ENCODE peak calls at places on chromosomes 1 and 21, in five cellular contexts. G, X, R, J and P are unnamed samples.

GRCh38 chr1:91036894-91037829 is 15.3 kb upstream of the ZNF644 start:
- DNase-seq in G (no peak), X (no peak), R (peak; percentile 86), J (no peak), P (no peak)

GRCh38 chr1:12341667-12342066 is 111.8 kb downstream of the VPS13D start:
- DNase-seq in G (no peak), X (no peak), R (no peak), J (no peak), P (no peak)

GRCh38 chr1:30106125-30106524 is 617.3 kb downstream of the MATN1 start:
- DNase-seq in G (no peak), X (no peak), R (peak; percentile 25), J (peak; percentile 43), P (no peak)

GRCh38 chr21:44375281-44375651 is 21.8 kb downstream of the TRPM2 start:
- DNase-seq in G (no peak), X (no peak), R (no peak), J (peak; percentile 26), P (no peak)

GRCh38 chr1:228464487-228464983 is 22.6 kb upstream of the RNF187 start:
- DNase-seq in G (peak; percentile 64), X (no peak), R (no peak), J (peak; percentile 80), P (no peak)

GRCh38 chr1:9119745-9120144 is 9.2 kb downstream of the GPR157 start:
- DNase-seq in G (no peak), X (no peak), R (no peak), J (no peak), P (no peak)

GRCh38 chr1:241627453-241628329 is 12.5 kb downstream of the CHML start:
- DNase-seq in G (no peak), X (no peak), R (peak; percentile 60), J (no peak), P (no peak)

GRCh38 chr1:212860713-212861581 is 2.9 kb downstream of the FLVCR1 start:
- DNase-seq in G (no peak), X (no peak), R (no peak), J (no peak), P (no peak)

GRCh38 chr1:202046748-202047708 is 36.6 kb downstream of the ELF3 start:
- DNase-seq in G (no peak), X (no peak), R (peak; percentile 63), J (no peak), P (no peak)

GRCh38 chr21:45973475-45974072 is 8.0 kb upstream of the COL6A1 start:
- DNase-seq in G (peak; percentile 84), X (peak; percentile 91), R (peak; percentile 49), J (peak; percentile 78), P (no peak)

GRCh38 chr1:22916469-22916817 is 56.2 kb downstream of the LACTBL1 start:
- DNase-seq in G (no peak), X (no peak), R (no peak), J (no peak), P (no peak)

GRCh38 chr1:247367786-247368342 is 36.2 kb upstream of the ZNF496 start:
- DNase-seq in G (no peak), X (no peak), R (no peak), J (no peak), P (no peak)

GRCh38 chr1:16241116-16241763 is 4.3 kb upstream of the CPLANE2 start:
- DNase-seq in G (no peak), X (no peak), R (peak; percentile 16), J (no peak), P (no peak)

GRCh38 chr1:118185083-118185899 is at the start of gene SPAG17:
- DNase-seq in G (peak; percentile 58), X (peak; percentile 82), R (no peak), J (peak; percentile 89), P (no peak)

GRCh38 chr1:7042322-7043231 is 257.3 kb downstream of the CAMTA1 start:
- DNase-seq in G (no peak), X (no peak), R (peak; percentile 12), J (peak; percentile 46), P (no peak)
- TF ChIP-seq CTCF in G (peak; percentile 50), X (no peak), R (peak; percentile 54), J (peak; percentile 52), P (peak; percentile 70)

DNA sequence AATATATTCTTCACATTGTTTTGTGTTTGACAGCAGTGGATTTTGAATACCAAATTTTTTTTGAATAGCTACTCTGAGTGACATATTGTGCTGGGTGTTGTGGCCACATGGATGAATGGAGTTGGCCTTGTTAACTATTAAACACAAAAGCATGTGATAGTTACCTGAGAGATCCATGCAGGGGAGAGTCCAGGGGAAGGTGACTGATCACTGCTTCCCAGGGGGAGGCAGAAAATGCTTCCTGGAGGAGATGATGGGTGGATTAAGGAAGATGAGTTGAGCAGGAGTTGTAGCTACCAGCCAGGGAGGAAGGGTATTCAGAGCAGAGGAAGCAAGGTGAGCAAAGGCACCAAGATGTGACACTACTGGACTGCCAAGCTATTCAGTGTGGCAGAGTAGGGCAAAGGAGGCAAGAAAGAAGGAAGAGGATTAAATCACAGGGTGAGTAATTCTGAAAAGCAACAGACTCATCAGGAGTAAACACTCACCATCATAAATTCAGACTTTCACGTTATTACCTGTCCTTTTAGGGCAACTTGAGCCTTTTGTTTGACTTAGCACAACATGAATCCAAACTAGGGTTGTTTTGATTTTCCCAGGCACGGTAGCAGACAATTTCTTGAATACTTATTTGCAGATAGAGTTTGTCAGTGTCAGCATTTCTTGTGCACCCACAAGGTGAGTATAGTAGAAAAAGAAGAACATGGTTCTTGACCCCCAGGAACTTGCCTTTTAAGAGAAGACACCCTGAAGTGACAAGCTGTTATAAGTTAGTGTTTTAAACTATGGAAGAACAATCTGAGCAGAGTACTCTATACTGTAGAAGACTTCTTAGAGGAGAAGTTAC is 4.2 kb downstream of the CD46 start:
- DNase-seq in G (no peak), X (no peak), R (no peak), J (no peak), P (no peak)
- TF ChIP-seq CTCF in G (no peak), X (no peak), R (no peak), J (no peak), P (no peak)

GRCh38 chr1:239311331-239311730 is 75.0 kb upstream of the CHRM3 start:
- DNase-seq in G (no peak), X (no peak), R (no peak), J (no peak), P (no peak)

GRCh38 chr1:239307886-239308285 is 78.5 kb upstream of the CHRM3 start:
- DNase-seq in G (no peak), X (no peak), R (no peak), J (no peak), P (no peak)

GRCh38 chr1:239303289-239303688 is 83.1 kb upstream of the CHRM3 start:
- DNase-seq in G (no peak), X (no peak), R (no peak), J (no peak), P (no peak)

GRCh38 chr1:239306426-239306825 is 79.9 kb upstream of the CHRM3 start:
- DNase-seq in G (no peak), X (no peak), R (no peak), J (no peak), P (no peak)

DNA sequence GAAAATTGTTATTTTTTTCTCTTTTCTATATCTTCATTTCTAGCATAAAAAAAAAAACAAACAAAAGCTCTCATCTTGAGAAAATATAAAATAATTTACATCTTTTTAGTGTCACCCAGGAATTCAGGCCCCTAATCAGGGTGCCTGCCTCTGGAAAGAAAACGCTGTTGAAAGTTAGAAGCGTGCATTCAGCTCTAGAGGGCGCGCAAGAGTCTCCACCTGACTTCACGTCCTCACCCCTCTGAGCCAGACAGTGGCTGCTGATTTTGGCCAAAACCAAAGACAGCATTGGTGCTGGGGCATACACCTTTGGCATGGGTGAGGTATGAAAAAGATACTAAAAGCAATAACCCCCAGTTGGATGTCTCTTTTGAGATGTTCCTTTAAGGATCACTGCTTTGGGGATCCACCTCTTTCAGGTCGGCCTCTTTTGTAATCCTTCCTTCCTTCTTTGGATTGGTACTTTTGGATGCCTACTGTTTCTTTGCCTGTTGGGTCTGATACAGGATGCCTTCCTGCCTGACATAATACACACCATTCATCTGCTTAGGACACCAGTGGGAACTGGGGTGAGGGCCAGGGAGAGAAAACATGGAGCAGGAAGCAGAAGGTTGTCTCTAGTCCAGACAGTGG is 77.6 kb upstream of the CHRM3 start:
- DNase-seq in G (no peak), X (no peak), R (no peak), J (peak; percentile 61), P (no peak)
- TF ChIP-seq CTCF in G (no peak), X (no peak), R (peak; percentile 10), J (peak; percentile 39), P (peak; percentile 69)

GRCh38 chr1:26010800-26011199 is 10.8 kb upstream of the EXTL1 start:
- DNase-seq in G (no peak), X (no peak), R (no peak), J (no peak), P (no peak)
- TF ChIP-seq CTCF in G (no peak), X (no peak), R (no peak), J (no peak), P (no peak)